ENCODE peak calls at places on chromosomes 16 and 17, in nine cellular contexts. E is NCI-H1092; Q is mesothelial cell of epicardium; U is right atrium auricular region; W is NAMALWA; K is cortex of kidney; T is AG10803; S is activated CD4-positive, alpha-beta T cell treated with anti-CD3 and anti-CD28 coated beads, Interleukin-2, amount 50 U/mL, for 24 hours; V is activated CD8-positive, alpha-beta T cell treated with anti-CD3 and anti-CD28 coated beads, Interleukin-2, amount 10 ng/mL, durations not matched to agents 7 days and 5 days. G is an unnamed sample.

GRCh38 chr16:3021449-3022207 is 1.5 kb downstream of the TNFRSF12A start:
- DNase-seq in E (peak), Q (peak), U (peak), W (peak), K (no peak), T (peak), S (no peak), V (peak), G (peak)

GRCh38 chr17:2157081-2157480 is 102.2 kb downstream of the HIC1 start:
- DNase-seq in E (no peak), Q (no peak), U (peak), W (no peak), K (no peak), T (peak), S (no peak), V (no peak), G (no peak)

GRCh38 chr17:4986951-4987766 is at the start of gene CAMTA2:
- DNase-seq in E (peak), Q (peak), U (peak), W (peak), K (no peak), T (peak), S (peak), V (peak), G (peak)

GRCh38 chr17:4602041-4602440 is 17.7 kb downstream of the SMTNL2 start:
- DNase-seq in E (no peak), Q (no peak), U (no peak), W (no peak), K (no peak), T (no peak), S (no peak), V (no peak), G (no peak)

GRCh38 chr17:49218941-49219913 is 8.7 kb downstream of the ABI3 start:
- DNase-seq in E (no peak), Q (no peak), U (no peak), W (peak), K (no peak), T (no peak), S (no peak), V (peak), G (no peak)

GRCh38 chr16:12709807-12710206 is 93.9 kb downstream of the CPPED1 start:
- DNase-seq in E (no peak), Q (no peak), U (no peak), W (no peak), K (no peak), T (no peak), S (no peak), V (no peak), G (no peak)

GRCh38 chr16:85279874-85280545 is 167.7 kb upstream of the CIBAR2 start:
- DNase-seq in E (no peak), Q (no peak), U (no peak), W (no peak), K (no peak), T (no peak), S (no peak), V (no peak), G (no peak)

GRCh38 chr17:70278846-70279465 is 109.6 kb downstream of the KCNJ2 start:
- DNase-seq in E (no peak), Q (no peak), U (no peak), W (no peak), K (no peak), T (no peak), S (no peak), V (no peak), G (no peak)

GRCh38 chr17:35898283-35899070 is 18.3 kb upstream of the CCL5 start:
- DNase-seq in E (peak), Q (no peak), U (no peak), W (no peak), K (no peak), T (no peak), S (no peak), V (peak), G (no peak)

GRCh38 chr17:62963296-62963695 is 2.7 kb upstream of the TANC2 start:
- DNase-seq in E (no peak), Q (no peak), U (no peak), W (no peak), K (no peak), T (peak), S (no peak), V (no peak), G (no peak)

G was measured in coronary artery.